ENCODE peak calls at places on chromosomes 2 and 18, in ten cellular contexts. K, D, V, Y, E, H, R, U, J and O are unnamed samples.
A peak's percentile ranks its signal among the peaks of the same experiment; 100 is the strongest.

GRCh38 chr18:44123743-44124142 is 556.9 kb upstream of the SETBP1 start:
- DNase-seq in K (peak; percentile 6), D (no peak), V (no peak), Y (no peak), E (no peak), H (no peak), R (peak; percentile 42), U (no peak), J (peak; percentile 3), O (no peak)

GRCh38 chr2:8576525-8577157 is 105.2 kb upstream of the ID2 start:
- DNase-seq in K (peak; percentile 50), D (no peak), V (peak; percentile 85), Y (no peak), E (no peak), H (no peak), R (no peak), U (no peak), J (peak; percentile 76), O (no peak)

GRCh38 chr18:28657836-28658410 is 481.0 kb upstream of the CDH2 start:
- DNase-seq in K (no peak), D (no peak), V (no peak), Y (no peak), E (no peak), H (no peak), R (peak; percentile 13), U (no peak), J (no peak), O (no peak)

GRCh38 chr2:188170356-188170755 is 121.3 kb upstream of the GULP1 start:
- DNase-seq in K (no peak), D (no peak), V (no peak), Y (no peak), E (no peak), H (no peak), R (no peak), U (no peak), J (no peak), O (no peak)

GRCh38 chr2:207260021-207260420 is 94.3 kb upstream of the KLF7 start:
- DNase-seq in K (no peak), D (no peak), V (no peak), Y (no peak), E (no peak), H (no peak), R (no peak), U (no peak), J (no peak), O (no peak)

GRCh38 chr2:164784376-164784775 is 57.2 kb downstream of the COBLL1 start:
- DNase-seq in K (no peak), D (no peak), V (no peak), Y (peak; percentile 38), E (peak; percentile 26), H (peak; percentile 40), R (peak; percentile 74), U (no peak), J (no peak), O (peak; percentile 86)

GRCh38 chr2:98433363-98433964 is 11.2 kb upstream of the INPP4A start:
- DNase-seq in K (no peak), D (no peak), V (no peak), Y (no peak), E (no peak), H (no peak), R (no peak), U (no peak), J (no peak), O (no peak)

GRCh38 chr2:109376115-109376514 is 237.7 kb downstream of the SEPTIN10 start:
- DNase-seq in K (no peak), D (no peak), V (peak; percentile 25), Y (peak; percentile 48), E (no peak), H (no peak), R (peak; percentile 48), U (no peak), J (no peak), O (peak; percentile 42)

GRCh38 chr2:102983786-102984185 is 222.0 kb downstream of the TMEM182 start:
- DNase-seq in K (no peak), D (no peak), V (no peak), Y (no peak), E (no peak), H (no peak), R (no peak), U (no peak), J (no peak), O (no peak)

GRCh38 chr2:189191766-189192165 is 12.2 kb upstream of the COL5A2 start:
- DNase-seq in K (no peak), D (no peak), V (no peak), Y (peak; percentile 77), E (no peak), H (no peak), R (peak; percentile 54), U (no peak), J (no peak), O (peak; percentile 63)

GRCh38 chr18:13485182-13485581 is 241.2 kb downstream of the FAM210A start:
- DNase-seq in K (no peak), D (no peak), V (no peak), Y (no peak), E (no peak), H (no peak), R (no peak), U (no peak), J (no peak), O (no peak)

GRCh38 chr18:25826823-25827617 is 263.4 kb downstream of the SS18 start:
- DNase-seq in K (no peak), D (no peak), V (no peak), Y (peak; percentile 47), E (no peak), H (no peak), R (no peak), U (no peak), J (no peak), O (peak; percentile 25)

GRCh38 chr18:24443870-24444269 is 16.6 kb upstream of the HRH4 start:
- DNase-seq in K (no peak), D (no peak), V (no peak), Y (no peak), E (no peak), H (no peak), R (no peak), U (no peak), J (peak; percentile 42), O (no peak)

GRCh38 chr2:109435866-109436634 is 177.7 kb downstream of the SEPTIN10 start:
- DNase-seq in K (no peak), D (no peak), V (peak; percentile 39), Y (peak; percentile 55), E (no peak), H (peak; percentile 67), R (peak; percentile 60), U (no peak), J (no peak), O (peak; percentile 62)

GRCh38 chr2:173708757-173709156 is 256.4 kb downstream of the SP3 start:
- DNase-seq in K (no peak), D (no peak), V (no peak), Y (no peak), E (no peak), H (peak; percentile 45), R (no peak), U (no peak), J (no peak), O (no peak)

GRCh38 chr2:4024561-4024960 is 321.2 kb downstream of the DCDC2C start:
- DNase-seq in K (no peak), D (no peak), V (no peak), Y (no peak), E (no peak), H (no peak), R (no peak), U (no peak), J (no peak), O (no peak)

GRCh38 chr18:23138470-23138869 is 3.2 kb downstream of the CABLES1 start:
- DNase-seq in K (no peak), D (no peak), V (no peak), Y (no peak), E (no peak), H (peak; percentile 48), R (no peak), U (no peak), J (no peak), O (no peak)

GRCh38 chr2:228023619-228024018 is 152.2 kb downstream of the DAW1 start:
- DNase-seq in K (no peak), D (no peak), V (no peak), Y (peak; percentile 47), E (no peak), H (no peak), R (no peak), U (no peak), J (no peak), O (no peak)

GRCh38 chr2:174005801-174006419 is 40.7 kb upstream of the SP3 start:
- DNase-seq in K (no peak), D (no peak), V (no peak), Y (no peak), E (no peak), H (no peak), R (no peak), U (no peak), J (no peak), O (no peak)

GRCh38 chr2:144244938-144245337 is 275.0 kb downstream of the ZEB2 start:
- DNase-seq in K (no peak), D (no peak), V (no peak), Y (no peak), E (no peak), H (no peak), R (no peak), U (no peak), J (no peak), O (no peak)
- H3K4me3 ChIP-seq in K (no peak overlapping the region), D (no peak overlapping the region), V (no peak overlapping the region), Y (no peak overlapping the region), E (no peak overlapping the region), H (no peak overlapping the region), R (no peak overlapping the region), U (no peak overlapping the region), J (no peak overlapping the region), O (no peak overlapping the region)

DNA sequence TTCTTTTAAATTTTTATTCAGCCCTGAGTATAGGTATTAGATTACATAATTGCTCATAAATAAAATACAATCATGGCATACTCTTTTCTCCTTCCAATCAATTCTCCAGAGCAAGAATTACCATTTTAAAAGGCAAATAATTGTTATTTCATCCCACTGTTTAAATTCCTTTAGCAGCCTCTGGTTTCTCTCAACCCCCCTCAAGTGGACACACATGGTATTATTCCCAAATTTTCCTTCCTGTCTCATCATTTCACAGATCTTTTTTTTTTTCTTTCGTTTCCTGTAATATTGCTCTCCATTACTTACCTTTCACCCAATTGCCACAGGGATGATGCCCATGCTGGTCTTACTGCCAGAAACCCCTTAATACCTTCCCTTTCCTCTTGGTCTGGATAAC is 385.2 kb downstream of the RIT2 start:
- DNase-seq in K (no peak), D (no peak), V (no peak), Y (no peak), E (no peak), H (no peak), R (no peak), U (no peak), J (no peak), O (no peak)
- TF ChIP-seq CTCF in K (no peak), D (no peak), V (no peak), Y (no peak), E (no peak), H (peak; percentile 44), R (peak; percentile 19), U (peak; percentile 18), J (no peak), O (peak; percentile 8)

GRCh38 chr2:163737169-163737439 is 1.3 kb upstream of the FIGN start:
- DNase-seq in K (no peak), D (no peak), V (no peak), Y (no peak), E (no peak), H (no peak), R (no peak), U (no peak), J (no peak), O (no peak)
- H3K4me3 ChIP-seq in K (no peak overlapping the region), D (peak overlapping the region; percentile 90), V (no peak overlapping the region), Y (no peak overlapping the region), E (peak overlapping the region; percentile 91), H (peak overlapping the region; percentile 65), R (peak overlapping the region; percentile 87), U (peak overlapping the region; percentile 83), J (no peak overlapping the region), O (peak overlapping the region; percentile 81)

GRCh38 chr2:100919316-100919715 is 82.8 kb upstream of the RPL31 start:
- DNase-seq in K (peak; percentile 24), D (no peak), V (no peak), Y (no peak), E (no peak), H (no peak), R (no peak), U (no peak), J (no peak), O (no peak)
- TF ChIP-seq CTCF in K (peak; percentile 58), D (peak; percentile 34), V (no peak), Y (peak; percentile 45), E (peak; percentile 51), H (peak; percentile 39), R (peak; percentile 65), U (no peak), J (peak; percentile 66), O (peak; percentile 16)